ENCODE peak calls at places on chromosome 1, in nine cellular contexts. One of them, this sample, is unnamed.

GRCh38 chr1:159009704-159010361 is at the start of gene IFI16:
- DNase-seq in left colon: no peak
- DNase-seq in erythroblast: peak
- DNase-seq in NCI-H446: no peak
- DNase-seq in CD8-positive, alpha-beta T cell: peak
- DNase-seq in right cardiac atrium: no peak
- DNase-seq in T1000: peak
- DNase-seq in NCI-H1417: no peak
- DNase-seq in left cardiac atrium: peak
- DNase-seq in this sample: no peak

GRCh38 chr1:99682291-99682751 is 36.4 kb downstream of the PALMD start:
- DNase-seq in NCI-H1417: no peak
- DNase-seq in left colon: no peak
- DNase-seq in erythroblast: no peak
- DNase-seq in NCI-H446: no peak
- DNase-seq in left cardiac atrium: no peak
- DNase-seq in right cardiac atrium: no peak
- DNase-seq in T1000: peak
- DNase-seq in CD8-positive, alpha-beta T cell: no peak
- DNase-seq in this sample: no peak

GRCh38 chr1:7886346-7886745 is 33.5 kb upstream of the UTS2 start:
- DNase-seq in T1000: no peak
- DNase-seq in NCI-H446: peak
- DNase-seq in erythroblast: no peak
- DNase-seq in CD8-positive, alpha-beta T cell: no peak
- DNase-seq in left cardiac atrium: no peak
- DNase-seq in NCI-H1417: no peak
- DNase-seq in left colon: no peak
- DNase-seq in right cardiac atrium: no peak
- DNase-seq in this sample: no peak

GRCh38 chr1:204418174-204419063 is 6.8 kb upstream of the PPP1R15B start:
- DNase-seq in left cardiac atrium: no peak
- DNase-seq in T1000: no peak
- DNase-seq in NCI-H446: no peak
- DNase-seq in left colon: no peak
- DNase-seq in right cardiac atrium: no peak
- DNase-seq in NCI-H1417: no peak
- DNase-seq in CD8-positive, alpha-beta T cell: no peak
- DNase-seq in erythroblast: peak
- DNase-seq in this sample: no peak

GRCh38 chr1:92961131-92961895 is at the start of gene DIPK1A:
- DNase-seq in left colon: peak
- DNase-seq in NCI-H1417: peak
- DNase-seq in erythroblast: peak
- DNase-seq in T1000: peak
- DNase-seq in left cardiac atrium: peak
- DNase-seq in CD8-positive, alpha-beta T cell: peak
- DNase-seq in NCI-H446: peak
- DNase-seq in right cardiac atrium: peak
- DNase-seq in this sample: peak

GRCh38 chr1:206684478-206685255 is at the start of gene MAPKAPK2:
- DNase-seq in T1000: peak
- DNase-seq in NCI-H446: peak
- DNase-seq in erythroblast: peak
- DNase-seq in left colon: peak
- DNase-seq in NCI-H1417: peak
- DNase-seq in CD8-positive, alpha-beta T cell: peak
- DNase-seq in right cardiac atrium: peak
- DNase-seq in left cardiac atrium: peak
- DNase-seq in this sample: peak

GRCh38 chr1:244913806-244914205 is 49.5 kb upstream of the HNRNPU start:
- DNase-seq in NCI-H1417: no peak
- DNase-seq in NCI-H446: no peak
- DNase-seq in erythroblast: no peak
- DNase-seq in right cardiac atrium: no peak
- DNase-seq in left colon: no peak
- DNase-seq in T1000: no peak
- DNase-seq in left cardiac atrium: no peak
- DNase-seq in CD8-positive, alpha-beta T cell: no peak
- DNase-seq in this sample: no peak

GRCh38 chr1:3194760-3195479 is 125.9 kb downstream of the PRDM16 start:
- DNase-seq in T1000: no peak
- DNase-seq in left cardiac atrium: no peak
- DNase-seq in CD8-positive, alpha-beta T cell: no peak
- DNase-seq in NCI-H446: no peak
- DNase-seq in left colon: no peak
- DNase-seq in NCI-H1417: no peak
- DNase-seq in right cardiac atrium: no peak
- DNase-seq in erythroblast: no peak
- DNase-seq in this sample: no peak

This sample was measured in Peyer's patch.